ENCODE peak calls at places on chromosomes 6 and 20, in four cellular contexts. A, X, E and Y are unnamed samples.

GRCh38 chr6:18595774-18596528 is 208.8 kb downstream of the RNF144B start:
- DNase-seq in A (no peak), X (peak), E (peak), Y (peak)

GRCh38 chr20:53699085-53699717 is 105.6 kb upstream of the ZNF217 start:
- DNase-seq in A (no peak), E (no peak), X (no peak), Y (no peak)

GRCh38 chr6:147497472-147497871 is 11.0 kb upstream of the SAMD5 start:
- DNase-seq in A (no peak), E (no peak), X (no peak), Y (no peak)

GRCh38 chr6:159062564-159062945 is 17.8 kb upstream of the TAGAP start:
- DNase-seq in A (no peak), E (no peak), X (no peak), Y (no peak)

GRCh38 chr6:135851442-135852271 is at the start of gene PDE7B:
- DNase-seq in E (peak), A (peak), X (peak), Y (peak)

GRCh38 chr6:68194846-68195478 is 440.1 kb upstream of the ADGRB3 start:
- DNase-seq in A (no peak), E (peak), X (peak), Y (no peak)

GRCh38 chr6:30357678-30358339 is 12.9 kb downstream of the RPP21 start:
- DNase-seq in X (peak), A (no peak), E (peak), Y (peak)

GRCh38 chr6:42498473-42499128 is 46.9 kb upstream of the TRERF1 start:
- DNase-seq in A (peak), E (no peak), X (no peak), Y (no peak)

GRCh38 chr6:142833054-142833453 is 111.9 kb downstream of the HIVEP2 start:
- DNase-seq in A (no peak), E (peak), X (peak), Y (no peak)

GRCh38 chr20:19783966-19784401 is 25.9 kb downstream of the RIN2 start:
- DNase-seq in X (peak), A (peak), E (peak), Y (no peak)

GRCh38 chr6:64681416-64682160 is 1025.4 kb downstream of the EYS start:
- DNase-seq in E (peak), A (no peak), X (no peak), Y (no peak)

GRCh38 chr6:92770540-92770939 is 648.8 kb downstream of the EPHA7 start:
- DNase-seq in X (no peak), E (no peak), A (no peak), Y (no peak)

GRCh38 chr6:109513571-109514071 is 30.6 kb upstream of the ZBTB24 start:
- DNase-seq in X (peak), A (no peak), E (peak), Y (no peak)

GRCh38 chr20:14612389-14612788 is 275.0 kb upstream of the FLRT3 start:
- DNase-seq in X (peak), E (peak), A (no peak), Y (no peak)

GRCh38 chr6:163964778-163965177 is 550.3 kb downstream of the QKI start:
- DNase-seq in A (no peak), X (no peak), E (no peak), Y (no peak)
- TF ChIP-seq CTCF in A (no peak), X (no peak), E (no peak), Y (no peak)

DNA sequence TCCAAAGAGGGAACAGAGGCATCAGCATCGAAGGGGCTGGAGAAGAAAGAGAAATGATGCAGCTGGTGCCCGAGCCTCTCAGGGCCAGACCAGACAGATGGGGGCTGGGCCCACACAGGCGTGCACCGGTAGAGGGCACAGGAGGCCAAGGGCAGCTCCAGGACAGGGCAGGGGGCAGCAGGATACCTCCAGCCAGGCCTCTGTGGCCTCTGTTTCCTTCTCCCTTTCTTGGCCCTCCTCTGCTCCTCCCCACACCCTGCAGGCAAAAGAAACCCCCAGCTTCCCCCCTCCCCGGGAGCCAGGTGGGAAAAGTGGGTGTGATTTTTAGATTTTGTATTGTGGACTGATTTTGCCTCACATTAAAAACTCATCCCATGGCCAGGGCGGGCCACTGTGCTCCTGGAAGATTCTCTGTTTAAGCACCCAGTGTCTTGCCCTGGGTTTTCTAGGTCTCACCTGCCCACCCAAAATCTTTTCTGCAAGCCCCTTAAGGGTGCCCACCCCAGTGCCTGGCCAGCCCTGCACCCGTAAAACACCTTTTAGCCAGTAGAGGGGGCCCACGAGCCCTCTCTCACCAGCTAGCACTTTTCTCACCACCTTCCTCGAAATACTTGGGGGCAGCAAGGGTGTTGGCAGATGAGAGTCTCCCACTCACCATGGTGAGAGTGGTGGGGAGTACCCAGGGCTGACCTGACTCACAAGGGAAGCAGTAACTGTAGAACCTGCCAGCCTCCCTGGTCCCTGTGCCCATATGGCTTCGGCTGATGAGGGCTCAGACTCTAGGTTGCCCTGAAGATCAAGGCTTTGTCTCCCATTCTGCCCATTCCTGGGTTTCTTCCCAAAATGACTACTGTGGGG is 35.7 kb upstream of the ID1 start:
- DNase-seq in A (peak), X (peak), E (peak), Y (peak)
- TF ChIP-seq CTCF in A (peak), X (peak), E (peak), Y (peak)

GRCh38 chr6:139236105-139236504 is 55.7 kb downstream of the TXLNB start:
- DNase-seq in E (no peak), X (no peak), A (no peak), Y (no peak)

GRCh38 chr6:139231206-139231605 is 60.6 kb downstream of the TXLNB start:
- DNase-seq in E (no peak), X (no peak), A (no peak), Y (no peak)

GRCh38 chr6:139235666-139236065 is 56.1 kb downstream of the TXLNB start:
- DNase-seq in X (no peak), E (no peak), A (no peak), Y (no peak)

DNA sequence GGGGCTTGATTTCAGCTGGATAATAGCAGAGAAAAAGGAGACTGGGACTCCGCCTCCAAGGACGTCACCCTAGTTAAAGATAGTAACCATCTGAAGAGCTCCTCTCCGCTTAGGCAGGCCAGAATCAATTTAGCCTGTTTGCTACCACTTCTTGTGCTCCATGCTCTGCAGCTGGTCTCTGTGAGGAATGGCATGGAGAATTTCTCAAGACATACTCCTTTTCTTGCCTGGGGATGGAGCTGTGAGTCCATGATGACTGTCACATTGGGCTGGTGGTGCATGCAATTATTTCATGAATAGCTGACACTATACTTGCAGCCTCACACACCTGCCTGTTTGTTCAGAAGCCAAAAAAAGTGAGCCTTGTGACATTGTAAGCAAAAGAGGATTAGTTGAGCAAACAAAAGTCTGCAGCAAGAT is 61.4 kb downstream of the TXLNB start:
- DNase-seq in X (peak), A (no peak), E (peak), Y (no peak)
- TF ChIP-seq CTCF in X (peak), A (peak), E (peak), Y (no peak)

GRCh38 chr6:50380409-50381105 is 330.8 kb upstream of the DEFB112 start:
- DNase-seq in X (no peak), E (no peak), A (no peak), Y (no peak)

DNA sequence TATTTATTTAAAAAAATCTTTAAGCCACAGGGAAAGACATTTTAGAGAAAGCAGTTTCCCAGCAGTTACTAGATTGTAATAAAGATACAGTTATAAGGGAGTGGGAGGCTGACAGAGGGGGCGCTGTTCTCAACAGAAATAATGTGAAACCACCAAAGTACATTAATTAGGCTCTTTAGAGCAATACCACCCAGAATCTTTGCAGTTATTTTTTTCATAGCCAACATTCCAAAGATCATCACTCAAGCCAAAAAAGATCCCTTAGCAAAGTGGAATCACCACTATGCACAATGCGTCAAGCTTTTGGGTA is 331.3 kb upstream of the DEFB112 start:
- DNase-seq in A (no peak), X (no peak), E (no peak), Y (no peak)
- TF ChIP-seq CTCF in A (no peak), X (no peak), E (no peak), Y (peak)

GRCh38 chr20:5776074-5776473 is 25.9 kb downstream of the SHLD1 start:
- DNase-seq in X (no peak), A (no peak), E (no peak), Y (no peak)
- TF ChIP-seq CTCF in X (no peak), A (no peak), E (no peak), Y (no peak)

DNA sequence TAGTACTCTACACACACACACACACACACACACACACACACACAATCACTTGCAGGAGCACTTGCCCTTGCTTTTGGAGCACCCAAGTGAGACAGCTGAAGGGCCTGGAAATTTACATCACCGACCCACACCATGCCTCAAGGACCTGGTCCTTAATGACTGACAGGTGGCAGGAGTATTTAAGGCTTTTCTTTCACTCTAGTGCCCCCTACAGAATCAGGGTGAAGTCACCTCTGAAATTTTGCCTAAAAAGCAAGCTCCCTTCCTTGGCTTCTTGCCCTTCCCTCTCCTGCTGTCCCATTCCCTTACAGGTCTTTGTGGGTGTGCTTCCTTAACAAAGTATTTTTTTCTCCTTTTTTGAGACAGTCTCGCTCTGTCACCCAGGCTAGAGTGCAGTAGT is 353.5 kb upstream of the IRAK1BP1 start:
- DNase-seq in A (no peak), X (no peak), E (no peak), Y (no peak)
- TF ChIP-seq CTCF in A (no peak), X (peak), E (no peak), Y (peak)

DNA sequence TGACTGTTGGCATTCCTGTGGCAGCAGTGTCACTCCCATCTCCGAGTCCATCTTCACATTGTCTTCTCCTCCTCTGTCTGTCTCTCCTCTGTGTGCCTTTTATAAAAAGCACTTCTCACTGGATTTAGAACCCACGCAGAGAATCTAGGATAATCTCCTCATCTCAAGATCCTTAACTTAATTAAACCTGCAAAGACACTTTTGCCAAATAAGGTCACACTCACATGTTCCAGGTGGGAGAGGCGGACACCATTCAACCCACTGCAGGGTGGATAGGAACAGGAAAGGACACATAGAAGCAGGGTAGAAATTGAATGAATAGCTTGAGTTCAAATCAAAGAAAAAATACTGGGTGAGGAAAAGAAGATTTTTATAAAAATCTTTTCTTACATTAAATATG is 292.5 kb downstream of the PHACTR1 start:
- DNase-seq in A (no peak), E (no peak), X (no peak), Y (no peak)
- TF ChIP-seq CTCF in A (no peak), E (no peak), X (no peak), Y (no peak)